ENCODE peak calls at places on chromosomes 13 and 19, in five cellular contexts. M is HepG2, Q is right lobe of liver, D is K562, C is body of pancreas. E is an unnamed sample.

GRCh38 chr13:74128171-74128767 is 5.9 kb downstream of the KLF12 start:
- ATAC-seq in M (no peak), Q (no peak), D (no peak), C (no peak), E (no peak)

GRCh38 chr19:46137915-46138473 is 10.0 kb upstream of the IGFL2 start:
- ATAC-seq in M (no peak), Q (no peak), D (no peak), C (no peak), E (no peak)

GRCh38 chr19:791605-792360 is 5.5 kb upstream of the PTBP1 start:
- ATAC-seq in M (no peak), Q (peak; percentile 14), D (peak; percentile 79), C (no peak), E (no peak)

GRCh38 chr19:50428768-50429463 is 3.8 kb upstream of the MYBPC2 start:
- ATAC-seq in M (no peak), Q (no peak), D (no peak), C (no peak), E (no peak)

GRCh38 chr13:60759499-60759898 is 362.5 kb downstream of the TDRD3 start:
- ATAC-seq in M (no peak), Q (no peak), D (no peak), C (peak; percentile 40), E (no peak)

GRCh38 chr19:21256722-21257121 is 72.5 kb downstream of the ZNF708 start:
- ATAC-seq in M (peak; percentile 67), Q (no peak), D (peak; percentile 61), C (no peak), E (no peak)

GRCh38 chr19:8212212-8212611 is 3.0 kb downstream of the CERS4 start:
- ATAC-seq in M (no peak), Q (no peak), D (no peak), C (no peak), E (no peak)

GRCh38 chr19:48844472-48844871 is 8.2 kb upstream of the HSD17B14 start:
- ATAC-seq in M (peak; percentile 84), Q (no peak), D (peak; percentile 88), C (peak; percentile 28), E (no peak)

GRCh38 chr19:28940751-28941500 is 272.0 kb downstream of the UQCRFS1 start:
- ATAC-seq in M (no peak), Q (no peak), D (no peak), C (no peak), E (no peak)

GRCh38 chr13:110826861-110827672 is 87.8 kb downstream of the ANKRD10 start:
- ATAC-seq in M (no peak), Q (peak; percentile 60), D (no peak), C (no peak), E (no peak)

GRCh38 chr13:89066868-89067466 is 1395.8 kb downstream of the SLITRK5 start:
- ATAC-seq in M (peak; percentile 79), Q (no peak), D (no peak), C (peak; percentile 68), E (no peak)

GRCh38 chr13:73825143-73825542 is 309.1 kb downstream of the KLF12 start:
- ATAC-seq in M (no peak), Q (no peak), D (no peak), C (no peak), E (no peak)

GRCh38 chr19:50204811-50205675 is 1.6 kb downstream of the MYH14 start:
- ATAC-seq in M (peak; percentile 74), Q (peak; percentile 89), D (peak; percentile 73), C (peak; percentile 80), E (no peak)

GRCh38 chr13:48175200-48175599 is 57.8 kb upstream of the ITM2B start:
- ATAC-seq in M (no peak), Q (no peak), D (no peak), C (no peak), E (no peak)

GRCh38 chr13:98652721-98653470 is 76.0 kb upstream of the STK24 start:
- ATAC-seq in M (no peak), Q (no peak), D (no peak), C (no peak), E (no peak)

GRCh38 chr13:48624858-48625257 is 28.9 kb upstream of the CYSLTR2 start:
- ATAC-seq in M (no peak), Q (no peak), D (no peak), C (no peak), E (no peak)

GRCh38 chr19:11549386-11549953 is 9.6 kb downstream of the ELOF1 start:
- ATAC-seq in M (no peak), Q (no peak), D (no peak), C (no peak), E (no peak)

GRCh38 chr19:33438016-33438671 is 64.6 kb downstream of the CEBPG start:
- ATAC-seq in M (peak; percentile 39), Q (peak; percentile 87), D (no peak), C (no peak), E (no peak)

GRCh38 chr13:99378985-99379734 is 72.0 kb upstream of the GPR183 start:
- ATAC-seq in M (no peak), Q (no peak), D (no peak), C (no peak), E (no peak)

GRCh38 chr19:55650602-55651230 is 2.7 kb downstream of the CCDC106 start:
- ATAC-seq in M (no peak), Q (no peak), D (no peak), C (no peak), E (no peak)

GRCh38 chr19:35963514-35963913 is 27.3 kb downstream of the LRFN3 start:
- ATAC-seq in M (peak; percentile 78), Q (peak; percentile 34), D (peak; percentile 78), C (no peak), E (no peak)

GRCh38 chr19:18415177-18415867 is 3.9 kb upstream of the SSBP4 start:
- ATAC-seq in M (no peak), Q (peak; percentile 24), D (peak; percentile 1), C (no peak), E (peak; percentile 10)
- TF ChIP-seq POLR2A in M (no peak), Q (peak; percentile 17), D (peak; percentile 79), C (peak; percentile 44), E (peak; percentile 40)

DNA sequence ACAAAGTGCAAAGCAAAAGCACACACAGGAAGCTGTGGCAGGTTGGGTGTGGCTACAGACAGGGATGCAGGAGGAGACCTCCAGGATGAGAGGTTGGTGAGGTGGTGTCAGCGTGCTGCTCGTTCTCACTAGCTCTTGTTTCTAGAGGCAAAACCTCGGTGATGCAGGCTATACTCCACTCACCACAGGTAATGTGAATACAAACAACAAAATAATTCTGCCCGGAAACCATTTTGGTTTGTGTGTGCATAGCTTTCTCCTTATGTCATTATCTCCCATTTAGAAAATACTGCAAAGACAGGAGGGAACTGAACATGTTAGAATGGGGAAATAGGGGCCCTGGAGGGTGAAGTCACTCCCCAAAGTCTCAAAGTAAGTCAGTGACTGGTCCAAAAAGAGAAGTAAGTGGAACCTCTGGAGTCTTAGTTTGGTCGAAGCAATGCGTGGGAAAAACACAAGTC is 9.4 kb downstream of the LCP1 start:
- ATAC-seq in M (no peak), Q (no peak), D (no peak), C (no peak), E (no peak)
- TF ChIP-seq POLR2A in M (no peak), Q (no peak), D (no peak), C (no peak), E (no peak)

DNA sequence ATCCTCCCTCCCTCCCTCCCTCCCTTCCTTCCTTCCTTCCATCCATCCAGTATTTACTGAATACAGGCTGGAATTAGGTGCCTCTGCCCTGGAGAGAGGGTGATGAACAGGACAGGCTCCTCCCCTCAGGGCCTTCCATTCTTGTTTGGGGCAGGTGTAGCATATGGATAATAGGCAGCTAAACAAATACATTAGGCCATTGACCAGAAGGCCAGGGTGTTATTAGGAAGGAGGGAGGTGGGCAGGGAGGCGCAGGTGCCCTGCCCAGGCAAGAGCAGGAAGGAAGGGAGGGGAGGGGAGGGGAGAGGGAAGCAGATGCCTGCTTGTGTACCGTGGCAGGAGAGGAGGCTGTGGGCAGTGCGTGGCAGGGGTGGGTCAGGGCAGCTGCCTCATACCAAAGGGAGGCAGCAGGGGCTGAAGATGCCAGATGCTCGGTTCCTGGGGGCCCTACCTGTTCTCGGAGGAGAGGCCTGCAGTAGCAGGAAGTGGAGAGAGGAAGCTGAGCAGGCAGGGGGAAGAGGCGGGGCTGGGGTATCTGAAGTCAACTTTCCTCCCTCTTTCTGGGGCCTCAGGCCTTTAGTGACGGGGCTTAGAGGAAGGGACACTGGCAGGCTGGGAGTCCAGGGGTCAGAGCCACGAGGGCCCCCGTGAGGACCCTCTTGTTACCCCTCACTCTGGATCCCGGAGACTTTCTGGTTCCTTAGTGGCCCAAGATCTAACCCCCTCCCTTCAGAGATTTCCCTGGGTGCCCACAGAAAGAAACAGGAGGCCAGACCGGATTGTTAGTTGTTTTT is at the start of gene RINL:
- ATAC-seq in M (peak; percentile 76), Q (peak; percentile 44), D (peak; percentile 82), C (peak; percentile 39), E (peak; percentile 11)
- TF ChIP-seq POLR2A in M (peak; percentile 36), Q (no peak), D (peak; percentile 25), C (peak; percentile 9), E (no peak)

GRCh38 chr19:6587998-6588507 is 2.9 kb downstream of the CD70 start:
- ATAC-seq in M (no peak), Q (no peak), D (peak; percentile 56), C (no peak), E (no peak)

GRCh38 chr19:6589711-6590457 is 1.1 kb downstream of the CD70 start:
- ATAC-seq in M (no peak), Q (no peak), D (no peak), C (no peak), E (no peak)

GRCh38 chr19:6587093-6587820 is 3.7 kb downstream of the CD70 start:
- ATAC-seq in M (peak; percentile 57), Q (peak; percentile 32), D (peak; percentile 71), C (no peak), E (no peak)

GRCh38 chr19:6590458-6591319 is at the start of gene CD70:
- ATAC-seq in M (no peak), Q (peak; percentile 38), D (no peak), C (no peak), E (peak; percentile 67)

GRCh38 chr19:6588508-6589345 is 2.2 kb downstream of the CD70 start:
- ATAC-seq in M (no peak), Q (no peak), D (peak; percentile 14), C (no peak), E (no peak)
- TF ChIP-seq POLR2A in M (no peak), Q (no peak), D (no peak), C (no peak), E (no peak)

DNA sequence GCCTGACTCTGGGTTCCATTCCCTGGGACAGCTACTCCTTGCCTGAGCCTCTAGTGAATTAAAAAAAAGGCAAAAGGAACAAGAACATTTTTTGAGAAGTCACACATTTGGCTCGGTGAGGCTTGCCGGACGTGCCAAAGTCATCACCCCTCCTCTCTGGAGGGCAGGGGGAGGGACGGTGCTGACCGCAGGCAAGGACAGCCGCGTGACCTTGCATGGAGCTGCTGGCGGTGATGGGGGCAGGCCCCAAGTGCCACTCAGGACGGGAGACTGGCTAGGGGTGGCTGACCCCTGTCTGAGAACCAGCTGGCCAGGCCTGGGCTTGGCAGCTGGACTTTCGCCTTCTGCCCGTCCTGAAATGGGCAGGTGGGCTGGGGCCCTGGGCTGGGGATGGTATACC is 26.4 kb downstream of the MAP2K2 start:
- ATAC-seq in M (no peak), Q (peak; percentile 39), D (no peak), C (no peak), E (peak; percentile 35)
- TF ChIP-seq POLR2A in M (no peak), Q (no peak), D (no peak), C (no peak), E (no peak)

E was measured in gastroesophageal sphincter.